ENCODE peak calls at places on chromosome 17, in seven cellular contexts. E is AG04450, L is left cardiac atrium, S is GM23338, C is body of pancreas, W is 8988T, T is GM19239. J is an unnamed sample.

GRCh38 chr17:79628861-79629547 is 18.2 kb upstream of the RBFOX3 start:
- DNase-seq in E (no peak), L (peak; percentile 2), S (no peak), C (no peak), W (no peak), T (no peak), J (peak; percentile 31)

GRCh38 chr17:17186051-17186450 is 20.1 kb downstream of the PLD6 start:
- DNase-seq in E (no peak), L (peak; percentile 30), S (no peak), C (no peak), W (no peak), T (peak; percentile 47), J (no peak)

GRCh38 chr17:8935194-8935593 is 30.3 kb downstream of the PIK3R5 start:
- DNase-seq in E (no peak), L (no peak), S (peak; percentile 10), C (no peak), W (no peak), T (no peak), J (no peak)

GRCh38 chr17:66507982-66508760 is 205.8 kb downstream of the PRKCA start:
- DNase-seq in E (no peak), L (no peak), S (no peak), C (no peak), W (no peak), T (no peak), J (no peak)

GRCh38 chr17:34533811-34534527 is 45.4 kb upstream of the TMEM132E start:
- DNase-seq in E (no peak), L (no peak), S (no peak), C (no peak), W (no peak), T (no peak), J (no peak)

GRCh38 chr17:43517161-43517560 is 29.0 kb downstream of the ETV4 start:
- DNase-seq in E (no peak), L (no peak), S (no peak), C (no peak), W (no peak), T (no peak), J (no peak)

GRCh38 chr17:43220511-43221125 is 7.8 kb downstream of the CCDC200 start:
- DNase-seq in E (no peak), L (no peak), S (no peak), C (no peak), W (no peak), T (no peak), J (peak; percentile 10)

GRCh38 chr17:80869476-80869875 is 122.2 kb upstream of the CHMP6 start:
- DNase-seq in E (no peak), L (no peak), S (no peak), C (no peak), W (no peak), T (no peak), J (no peak)

GRCh38 chr17:63426041-63426916 is 19.8 kb downstream of the CYB561 start:
- DNase-seq in E (no peak), L (no peak), S (no peak), C (peak; percentile 11), W (no peak), T (no peak), J (no peak)

GRCh38 chr17:82881900-82882714 is 42.3 kb upstream of the ZNF750 start:
- DNase-seq in E (no peak), L (peak; percentile 65), S (no peak), C (peak; percentile 50), W (no peak), T (no peak), J (no peak)

J was measured in neural progenitor cell.